ENCODE peak calls at places on chromosome 1, in four cellular contexts. H is Panc1, X is foreskin fibroblast, L is astrocyte of the spinal cord. A is an unnamed sample.

GRCh38 chr1:40711465-40712404 is 20.2 kb downstream of the NFYC start:
- DNase-seq in X (peak; percentile 68), H (no peak), L (peak; percentile 70), A (no peak)

GRCh38 chr1:40824591-40825429 is 37.4 kb downstream of the CITED4 start:
- DNase-seq in X (peak; percentile 44), H (no peak), L (peak; percentile 70), A (no peak)

GRCh38 chr1:234632225-234632624 is 22.2 kb upstream of the IRF2BP2 start:
- DNase-seq in X (no peak), L (no peak), H (no peak), A (no peak)

GRCh38 chr1:65955071-65955470 is 162.4 kb downstream of the PDE4B start:
- DNase-seq in H (no peak), X (peak; percentile 35), L (no peak), A (no peak)

GRCh38 chr1:230016139-230016538 is 50.9 kb upstream of the GALNT2 start:
- DNase-seq in X (no peak), L (no peak), H (no peak), A (no peak)

GRCh38 chr1:175201061-175201508 is 8.5 kb upstream of the KIAA0040 start:
- DNase-seq in X (no peak), H (no peak), L (peak; percentile 17), A (no peak)

GRCh38 chr1:151399890-151400235 is 490 bp downstream of the PSMB4 start:
- DNase-seq in X (peak; percentile 53), H (no peak), L (peak; percentile 33), A (no peak)

GRCh38 chr1:33517596-33518250 is 45.3 kb downstream of the ZSCAN20 start:
- DNase-seq in X (peak; percentile 76), H (no peak), L (no peak), A (peak; percentile 15)

GRCh38 chr1:118788372-118788955 is 199.7 kb downstream of the TBX15 start:
- DNase-seq in L (peak; percentile 62), X (peak; percentile 68), H (no peak), A (peak; percentile 2)

GRCh38 chr1:35605882-35606182 is 32.7 kb downstream of the TFAP2E start:
- DNase-seq in L (peak; percentile 23), X (peak; percentile 27), H (no peak), A (no peak)

GRCh38 chr1:225428066-225428878 is 434 bp upstream of the LBR start:
- DNase-seq in H (no peak), X (peak; percentile 97), L (peak; percentile 91), A (peak; percentile 59)

GRCh38 chr1:83959824-83960441 is 39.0 kb downstream of the TTLL7 start:
- DNase-seq in X (peak; percentile 68), H (no peak), L (peak; percentile 34), A (no peak)

GRCh38 chr1:109298666-109299086 is 8.1 kb downstream of the MYBPHL start:
- DNase-seq in H (no peak), X (peak; percentile 58), L (no peak), A (no peak)

GRCh38 chr1:59815892-59816291 is 1.1 kb downstream of the HOOK1 start:
- DNase-seq in L (no peak), H (no peak), X (peak; percentile 10), A (no peak)

GRCh38 chr1:32179443-32180185 is at the start of gene TXLNA:
- DNase-seq in L (peak; percentile 94), H (peak; percentile 63), X (peak; percentile 97), A (no peak)

GRCh38 chr1:38028671-38029070 is 16.1 kb downstream of the UTP11 start:
- DNase-seq in L (no peak), H (no peak), X (no peak), A (no peak)

GRCh38 chr1:88341436-88341835 is 342.6 kb upstream of the PKN2 start:
- DNase-seq in L (no peak), X (no peak), H (no peak), A (no peak)

GRCh38 chr1:154104433-154105082 is 50.3 kb downstream of the NUP210L start:
- DNase-seq in X (no peak), H (no peak), L (no peak), A (no peak)

GRCh38 chr1:233257786-233258185 is 37.7 kb downstream of the PCNX2 start:
- DNase-seq in L (no peak), X (no peak), H (no peak), A (no peak)

GRCh38 chr1:164771568-164772350 is 212.8 kb downstream of the PBX1 start:
- DNase-seq in L (peak; percentile 69), X (peak; percentile 82), H (no peak), A (no peak)

GRCh38 chr1:77469311-77469710 is 187.5 kb downstream of the AK5 start:
- DNase-seq in L (no peak), X (no peak), H (no peak), A (no peak)

GRCh38 chr1:29856663-29857224 is 620.4 kb downstream of the PTPRU start:
- DNase-seq in L (peak; percentile 2), X (no peak), H (no peak), A (no peak)

GRCh38 chr1:11478571-11479374 is at the start of gene DISP3:
- DNase-seq in L (peak; percentile 42), X (peak; percentile 72), H (no peak), A (peak; percentile 22)

GRCh38 chr1:61086245-61086644 is 3.9 kb downstream of the NFIA start:
- DNase-seq in L (no peak), X (no peak), H (no peak), A (no peak)

GRCh38 chr1:208165659-208166058 is 78.5 kb downstream of the PLXNA2 start:
- DNase-seq in H (no peak), L (no peak), X (peak; percentile 96), A (peak; percentile 51)

GRCh38 chr1:63701187-63701586 is 72.6 kb upstream of the ROR1 start:
- DNase-seq in H (no peak), X (no peak), L (no peak), A (no peak)

GRCh38 chr1:16253332-16253922 is 16.4 kb upstream of the CPLANE2 start:
- DNase-seq in X (no peak), L (no peak), H (no peak), A (no peak)

GRCh38 chr1:108716437-108717230 is 3.9 kb downstream of the FNDC7 start:
- DNase-seq in H (no peak), L (no peak), X (no peak), A (no peak)

GRCh38 chr1:244154882-244155531 is 103.9 kb downstream of the ZBTB18 start:
- DNase-seq in L (peak; percentile 33), H (no peak), X (peak; percentile 38), A (no peak)

GRCh38 chr1:13889495-13889894 is 189.5 kb downstream of the PRDM2 start:
- DNase-seq in H (no peak), L (no peak), X (no peak), A (no peak)

GRCh38 chr1:176785046-176785445 is 322.1 kb downstream of the PAPPA2 start:
- DNase-seq in H (no peak), X (no peak), L (no peak), A (no peak)

DNA sequence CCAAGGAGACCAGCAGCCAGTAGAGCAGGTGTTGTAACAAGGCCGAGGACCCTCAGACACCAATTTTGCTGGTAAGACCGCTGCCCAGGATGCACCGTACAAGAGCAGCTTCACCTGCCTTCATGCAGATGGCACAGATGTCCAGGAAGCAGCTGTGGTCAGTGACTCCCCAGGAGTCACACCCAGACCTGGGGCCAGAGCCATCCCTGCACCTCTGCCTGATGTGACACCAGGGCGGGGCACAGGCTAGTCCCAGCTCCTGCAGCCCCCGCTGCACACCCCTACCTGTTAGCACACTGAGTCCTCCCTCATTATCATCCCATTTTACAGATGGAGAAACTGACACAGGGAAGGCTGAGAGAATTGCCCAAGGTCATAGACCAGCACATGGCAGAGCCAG is 16.3 kb upstream of the KCNAB2 start:
- DNase-seq in X (no peak), H (no peak), L (no peak), A (no peak)
- H3K4me3 ChIP-seq in X (no peak overlapping the region), H (no peak overlapping the region), L (no peak overlapping the region), A (no peak overlapping the region)

GRCh38 chr1:12643785-12644184 is at the start of gene AADACL4:
- DNase-seq in X (no peak), L (no peak), H (no peak), A (no peak)

GRCh38 chr1:12644237-12644636 is 352 bp downstream of the AADACL4 start:
- DNase-seq in X (no peak), H (no peak), L (no peak), A (no peak)

GRCh38 chr1:12640958-12641272 is 3.0 kb upstream of the AADACL4 start:
- DNase-seq in X (no peak), L (no peak), H (no peak), A (no peak)

GRCh38 chr1:12644829-12645228 is 944 bp downstream of the AADACL4 start:
- DNase-seq in L (no peak), H (no peak), X (no peak), A (no peak)

GRCh38 chr1:12643079-12643478 is 806 bp upstream of the AADACL4 start:
- DNase-seq in L (no peak), X (no peak), H (no peak), A (no peak)
- TF ChIP-seq CTCF in L (no peak), X (no peak), H (no peak), A (no peak)

GRCh38 chr1:44524655-44525530 is 119.8 kb downstream of the RNF220 start:
- DNase-seq in L (no peak), X (no peak), H (no peak), A (no peak)

GRCh38 chr1:44521378-44522080 is 116.5 kb downstream of the RNF220 start:
- DNase-seq in L (no peak), X (no peak), H (no peak), A (no peak)

GRCh38 chr1:44526295-44527073 is 121.4 kb downstream of the RNF220 start:
- DNase-seq in X (no peak), L (no peak), H (no peak), A (no peak)

GRCh38 chr1:44523747-44524146 is 118.7 kb downstream of the RNF220 start:
- DNase-seq in H (no peak), L (no peak), X (no peak), A (no peak)

GRCh38 chr1:44524180-44524579 is 119.1 kb downstream of the RNF220 start:
- DNase-seq in H (no peak), L (no peak), X (no peak), A (no peak)
- H3K4me3 ChIP-seq in H (no peak overlapping the region), L (no peak overlapping the region), X (no peak overlapping the region), A (no peak overlapping the region)

DNA sequence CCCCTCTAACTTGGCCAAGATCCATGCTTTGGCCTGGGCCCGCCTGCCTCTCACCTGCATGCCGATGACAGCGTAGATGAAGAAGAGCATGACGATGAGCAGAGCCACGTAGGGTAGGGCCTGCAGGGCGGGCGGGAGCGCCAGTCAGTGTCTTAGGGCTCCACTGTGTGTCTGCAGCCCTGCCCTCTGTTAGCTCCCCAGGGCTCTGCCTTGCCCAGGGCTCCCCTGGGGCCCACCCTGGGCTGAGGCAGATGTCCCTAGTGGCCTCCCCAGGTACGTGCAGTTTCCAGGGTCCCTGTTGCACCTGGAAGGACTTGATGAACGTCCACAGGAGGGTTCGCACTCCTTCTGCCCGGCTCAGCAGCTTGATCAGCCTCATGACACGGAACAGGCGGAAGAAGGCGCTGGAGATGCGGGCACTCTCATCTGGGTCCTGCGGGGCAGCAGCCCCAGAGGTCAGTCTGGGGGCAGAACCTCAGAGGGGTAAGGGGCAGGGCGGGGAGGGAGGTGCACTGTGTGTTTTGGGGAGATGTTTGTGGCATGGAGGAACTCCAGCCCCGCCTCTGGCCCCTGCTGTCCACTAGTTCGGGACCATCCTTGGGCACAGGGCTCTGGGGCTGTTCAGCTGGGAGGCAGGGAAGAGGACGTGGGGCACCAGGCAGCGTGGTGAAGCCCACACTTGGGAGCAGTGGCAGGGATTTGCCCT is 29.8 kb upstream of the KIF21B start:
- DNase-seq in X (no peak), H (no peak), L (no peak), A (no peak)
- TF ChIP-seq CTCF in X (no peak), H (no peak), L (no peak), A (no peak)

A was measured in HFF-Myc.